ENCODE peak calls at places on chromosomes 13 and 19, in five cellular contexts. L is pancreas, V is brain microvascular endothelial cell, Z is neural crest cell, K is AG10803. H is an unnamed sample.

GRCh38 chr13:112892759-112893569 is 76.0 kb upstream of the MCF2L start:
- DNase-seq in V (no peak), Z (no peak), L (peak), K (no peak), H (no peak)

GRCh38 chr13:27704681-27705080 is 83.0 kb downstream of the POLR1D start:
- DNase-seq in V (no peak), Z (no peak), L (no peak), K (no peak), H (no peak)

GRCh38 chr19:17328517-17329060 is 6.1 kb downstream of the ANO8 start:
- DNase-seq in L (no peak), K (no peak), V (no peak), Z (no peak), H (no peak)

GRCh38 chr19:56273563-56274117 is 1.1 kb downstream of the EDDM13 start:
- DNase-seq in Z (no peak), L (no peak), V (peak), K (peak), H (no peak)

GRCh38 chr19:12801466-12802266 is at the start of the genes PRDX2 and THSD8:
- DNase-seq in L (peak), K (peak), V (no peak), Z (peak), H (peak)

GRCh38 chr13:21310220-21310619 is 133.8 kb downstream of the MRPL57 start:
- DNase-seq in K (no peak), L (no peak), V (no peak), Z (no peak), H (no peak)

GRCh38 chr19:8355631-8356402 is 8.1 kb upstream of the ANGPTL4 start:
- DNase-seq in L (no peak), K (peak), V (peak), Z (no peak), H (no peak)

GRCh38 chr19:33557720-33558119 is 36.1 kb upstream of the PEPD start:
- DNase-seq in L (no peak), V (no peak), K (no peak), Z (no peak), H (no peak)

GRCh38 chr19:36032251-36033104 is at the start of gene CLIP3:
- DNase-seq in Z (peak), V (peak), K (peak), L (no peak), H (peak)

GRCh38 chr19:51621178-51621577 is 9.0 kb downstream of the SIGLEC5 start:
- DNase-seq in V (no peak), K (no peak), L (no peak), Z (no peak), H (no peak)

GRCh38 chr19:3585301-3586123 is at the start of gene GIPC3:
- DNase-seq in Z (no peak), L (no peak), K (no peak), V (no peak), H (no peak)

GRCh38 chr13:46544811-46545210 is 8.2 kb upstream of the LRCH1 start:
- DNase-seq in Z (no peak), L (no peak), V (no peak), K (no peak), H (no peak)

GRCh38 chr19:485583-486236 is 10.6 kb upstream of the MADCAM1 start:
- DNase-seq in K (peak), L (peak), Z (peak), V (no peak), H (peak)

GRCh38 chr19:36417752-36418286 is 625 bp downstream of the ZFP82 start:
- DNase-seq in K (no peak), Z (peak), V (no peak), L (no peak), H (no peak)

GRCh38 chr19:14519860-14520407 is 1.7 kb upstream of the DNAJB1 start:
- DNase-seq in V (no peak), L (no peak), K (peak), Z (no peak), H (no peak)

GRCh38 chr13:110486061-110486780 is 75.3 kb downstream of the RAB20 start:
- DNase-seq in Z (no peak), V (no peak), K (no peak), L (no peak), H (no peak)

GRCh38 chr19:51410950-51411748 is 6.3 kb downstream of the SIGLEC10 start:
- DNase-seq in K (no peak), L (no peak), V (no peak), Z (no peak), H (peak)

GRCh38 chr19:14118165-14119051 is 846 bp upstream of the PRKACA start:
- DNase-seq in V (peak), L (peak), Z (no peak), K (peak), H (peak)

GRCh38 chr19:4991538-4991937 is 22.6 kb downstream of the KDM4B start:
- DNase-seq in L (no peak), Z (no peak), K (no peak), V (no peak), H (no peak)

GRCh38 chr13:34833562-34834182 is 108.4 kb upstream of the NBEA start:
- DNase-seq in V (peak), L (no peak), Z (no peak), K (peak), H (no peak)

GRCh38 chr13:48156466-48156865 is 61.6 kb upstream of the MED4 start:
- DNase-seq in K (no peak), L (no peak), V (no peak), Z (peak), H (no peak)

GRCh38 chr19:32296694-32297093 is 48.7 kb upstream of the ZNF507 start:
- DNase-seq in K (no peak), Z (no peak), V (no peak), L (no peak), H (no peak)

GRCh38 chr19:2888739-2889224 is 11.9 kb upstream of the ZNF57 start:
- DNase-seq in V (no peak), L (peak), K (peak), Z (no peak), H (no peak)

GRCh38 chr13:21326155-21327030 is 132.7 kb downstream of the ZDHHC20 start:
- DNase-seq in V (peak), K (peak), Z (no peak), L (no peak), H (no peak)

GRCh38 chr19:35231956-35232746 is 3.6 kb upstream of the FAM187B start:
- DNase-seq in V (no peak), Z (no peak), L (no peak), K (no peak), H (peak)

GRCh38 chr13:96020155-96020575 is 33.0 kb downstream of the UGGT2 start:
- DNase-seq in L (peak), K (peak), V (peak), Z (peak), H (peak)

GRCh38 chr13:41061075-41061913 is at the start of gene WBP4:
- DNase-seq in L (peak), V (peak), Z (peak), K (peak), H (peak)

DNA sequence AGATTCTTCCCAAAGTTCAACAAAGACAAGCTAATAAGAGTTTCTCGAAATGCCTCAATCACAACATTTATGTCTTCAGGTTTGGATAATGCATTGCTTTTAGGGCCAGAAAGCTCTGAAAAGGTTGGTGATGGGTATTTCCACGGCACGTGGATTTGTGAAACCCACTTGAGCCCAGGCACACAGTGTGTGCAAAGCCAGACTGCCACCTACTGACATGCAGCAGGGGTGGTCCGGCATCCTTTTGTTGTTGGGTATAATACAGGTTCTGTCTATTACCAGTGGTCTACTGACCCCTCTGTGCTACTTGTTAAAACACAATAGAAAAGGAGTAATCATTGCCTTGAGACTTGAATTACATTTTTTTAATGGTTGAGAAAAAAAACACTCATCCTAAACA is 225.6 kb downstream of the RAP2A start:
- DNase-seq in V (no peak), Z (no peak), K (peak), L (no peak), H (no peak)
- TF ChIP-seq CTCF in V (peak), Z (peak), K (peak), L (no peak), H (no peak)

DNA sequence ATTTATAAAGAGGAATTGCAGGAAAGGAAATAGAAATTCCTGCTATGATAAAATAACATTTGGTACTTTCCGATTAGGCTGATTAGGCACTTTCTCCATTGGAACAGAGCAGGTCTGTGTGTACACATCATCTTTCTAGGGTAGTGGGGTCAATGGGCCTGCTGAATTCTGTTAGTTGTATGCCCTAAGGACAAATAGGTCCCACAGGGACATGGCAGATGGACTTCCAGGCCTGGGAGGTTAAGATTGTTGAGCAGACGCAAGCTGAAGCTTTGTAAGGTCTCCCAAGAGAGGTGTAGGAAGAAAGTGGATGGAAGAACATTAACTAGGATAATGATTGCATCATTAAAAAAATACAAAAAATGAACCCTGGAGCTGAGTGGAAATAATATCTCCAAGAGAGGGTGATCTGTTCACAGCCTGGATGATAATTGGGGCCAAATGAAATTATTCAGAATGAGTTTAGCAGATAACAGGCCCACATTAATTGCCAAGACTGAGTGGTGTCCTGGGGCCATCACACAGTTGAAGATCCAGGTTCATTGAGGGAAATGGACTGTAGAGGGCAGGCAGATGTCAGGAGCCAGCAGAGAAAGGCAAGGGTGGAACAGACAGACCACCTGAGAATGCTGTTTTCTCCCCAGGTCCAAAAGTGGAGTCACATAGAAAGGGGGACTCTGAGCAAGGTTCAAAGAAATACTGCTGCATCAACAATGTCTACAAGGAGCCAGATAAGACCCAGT is 215.1 kb downstream of the DNAJC15 start:
- DNase-seq in K (no peak), V (no peak), L (no peak), Z (no peak), H (no peak)
- TF ChIP-seq CTCF in K (no peak), V (no peak), L (no peak), Z (no peak), H (no peak)

GRCh38 chr19:49684251-49684982 is 5.0 kb upstream of the ADM5 start:
- DNase-seq in V (no peak), Z (no peak), L (no peak), K (no peak), H (no peak)
- TF ChIP-seq CTCF in V (peak), Z (peak), L (peak), K (peak), H (no peak)

DNA sequence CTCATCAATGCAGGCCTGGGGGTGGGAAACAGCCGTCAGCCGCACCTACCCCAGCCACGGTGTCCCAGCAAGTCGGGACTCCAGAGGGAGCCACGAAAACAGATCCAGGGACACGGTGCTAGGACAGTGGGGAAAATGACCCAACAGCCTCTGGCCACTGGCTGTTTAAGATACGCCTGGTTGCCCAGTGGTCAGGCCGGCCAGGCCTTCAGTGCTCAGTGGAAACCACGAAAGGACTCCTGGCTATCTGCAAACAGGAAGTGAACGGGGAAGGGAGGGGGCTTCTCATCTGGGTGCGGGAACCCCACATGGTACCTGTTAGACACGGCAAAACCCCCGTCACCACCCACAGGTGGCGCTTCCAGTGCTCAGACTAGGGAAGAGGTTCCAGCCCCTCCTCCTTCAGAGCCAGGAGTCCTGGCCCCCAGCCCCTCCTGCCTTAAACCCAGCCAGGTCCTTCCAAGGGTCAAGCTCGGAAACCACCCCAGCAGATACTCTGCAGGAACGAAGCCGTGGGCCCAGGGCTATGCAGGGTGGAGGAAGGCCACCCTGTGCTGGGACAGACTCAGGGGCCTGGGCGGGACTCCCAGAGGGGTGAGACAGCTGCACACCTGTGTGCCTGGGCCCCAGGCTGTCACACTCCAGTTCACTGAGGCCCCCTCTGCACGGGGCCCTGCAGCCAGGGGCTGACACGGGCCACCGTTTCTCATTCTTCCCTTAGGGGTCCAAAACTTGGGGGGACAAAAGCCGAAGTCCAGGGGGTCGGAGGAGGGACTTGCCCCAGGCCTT is 4.5 kb downstream of the PPP1R12C start:
- DNase-seq in K (no peak), Z (no peak), L (no peak), V (no peak), H (no peak)
- TF ChIP-seq CTCF in K (no peak), Z (no peak), L (no peak), V (peak), H (no peak)

GRCh38 chr13:62356977-62357376 is 941.3 kb upstream of the PCDH20 start:
- DNase-seq in L (no peak), K (no peak), Z (no peak), V (no peak), H (no peak)

GRCh38 chr13:62360609-62361008 is 945.0 kb upstream of the PCDH20 start:
- DNase-seq in Z (no peak), L (no peak), K (no peak), V (no peak), H (no peak)

GRCh38 chr13:62358646-62358932 is 942.9 kb upstream of the PCDH20 start:
- DNase-seq in K (no peak), V (no peak), Z (no peak), L (no peak), H (no peak)

DNA sequence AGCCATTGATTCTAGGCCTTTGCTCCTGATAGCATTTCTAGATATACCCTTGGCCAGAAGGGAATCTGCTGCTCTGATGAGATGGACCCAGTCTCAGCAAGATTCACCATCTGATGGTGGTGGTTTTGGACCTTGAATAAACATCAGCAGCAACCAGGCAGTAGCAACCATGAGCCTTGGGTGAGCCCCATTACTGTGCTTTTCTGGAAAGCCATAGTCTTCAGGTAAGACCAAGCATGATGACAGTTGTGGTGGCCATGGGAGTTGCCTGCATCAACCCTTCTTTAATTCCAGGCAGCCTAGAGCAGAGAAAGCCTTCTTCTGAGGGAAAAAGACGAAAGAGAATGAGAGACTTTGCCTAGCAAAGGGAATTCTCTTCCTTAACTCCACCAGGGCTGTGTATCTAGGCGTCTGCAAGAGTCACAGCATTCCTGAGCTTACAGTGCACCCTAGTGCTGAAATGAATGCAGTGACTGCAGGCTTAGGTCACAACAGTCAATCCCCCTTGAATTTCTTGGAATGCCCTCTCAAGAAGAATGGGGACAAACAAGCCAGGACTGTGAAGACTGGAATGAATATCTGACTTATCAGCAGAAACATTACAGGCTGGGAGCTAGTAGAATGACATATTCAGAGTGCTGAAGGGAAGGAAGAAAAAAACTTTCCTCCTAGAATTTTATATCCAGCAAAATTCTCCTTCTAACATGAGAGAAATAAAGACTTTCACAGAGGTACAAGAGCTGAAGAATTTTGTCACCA is 942.4 kb upstream of the PCDH20 start:
- DNase-seq in L (no peak), K (peak), V (peak), Z (peak), H (no peak)
- TF ChIP-seq CTCF in L (peak), K (peak), V (peak), Z (peak), H (no peak)

GRCh38 chr19:6425732-6426686 is 1.4 kb upstream of the KHSRP start:
- DNase-seq in Z (no peak), V (no peak), K (no peak), L (no peak), H (no peak)
- TF ChIP-seq CTCF in Z (peak), V (peak), K (no peak), L (no peak), H (no peak)

GRCh38 chr13:102724923-102725322 is 30.1 kb upstream of the METTL21C start:
- DNase-seq in K (peak), V (peak), L (no peak), Z (no peak), H (no peak)
- TF ChIP-seq CTCF in K (peak), V (peak), L (no peak), Z (no peak), H (no peak)

DNA sequence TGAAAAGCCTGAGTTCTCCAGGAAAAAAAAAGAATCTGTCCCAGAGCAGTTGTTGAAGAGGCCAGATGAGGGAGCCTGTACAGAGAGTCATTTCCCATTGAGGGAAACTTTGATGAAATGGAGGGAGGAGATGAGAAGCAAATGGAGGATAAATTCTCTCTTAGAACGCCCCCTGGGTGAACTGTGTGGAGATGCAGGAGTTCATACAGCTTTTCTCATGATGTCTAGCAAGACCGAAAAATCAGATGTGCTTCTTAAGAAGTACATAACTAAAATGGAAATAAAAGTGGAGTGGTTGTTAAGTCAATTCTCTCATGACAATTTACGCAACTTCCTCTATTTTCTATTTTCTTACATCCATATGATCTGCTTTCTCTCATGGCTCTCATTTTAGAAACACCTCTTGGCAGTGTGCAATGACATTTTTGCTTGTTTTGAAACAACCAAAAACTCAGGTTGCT is 1263.1 kb downstream of the PCDH9 start:
- DNase-seq in V (peak), L (no peak), K (peak), Z (no peak), H (no peak)
- TF ChIP-seq CTCF in V (peak), L (no peak), K (peak), Z (peak), H (no peak)

GRCh38 chr19:19320362-19321142 is at the start of the genes MAU2 and SUGP1:
- DNase-seq in Z (peak), V (peak), K (peak), L (peak), H (peak)
- TF ChIP-seq CTCF in Z (peak), V (peak), K (peak), L (peak), H (no peak)

H was measured in lower leg skin.